ENCODE peak calls at places on chromosomes 4 and X, in six cellular contexts. M is tibial artery, R is cardiac muscle cell, W is H9, E is AG04450, A is epithelial cell of esophagus. H is an unnamed sample.

GRCh38 chr4:123807866-123808265 is 411.3 kb downstream of the SPRY1 start:
- DNase-seq in M (no peak), R (no peak), W (no peak), E (no peak), A (no peak), H (no peak)

GRCh38 chr4:96642486-96642885 is 802.6 kb downstream of the PDHA2 start:
- DNase-seq in M (no peak), R (no peak), W (peak), E (no peak), A (no peak), H (no peak)

GRCh38 chrX:74015379-74016019 is 288.5 kb upstream of the ZCCHC13 start:
- DNase-seq in M (no peak), R (peak), W (peak), E (peak), A (peak), H (peak)

GRCh38 chr4:73067971-73068394 is 1.5 kb downstream of the COX18 start:
- DNase-seq in M (no peak), R (peak), W (no peak), E (no peak), A (peak), H (no peak)

GRCh38 chr4:161172396-161173026 is 991.3 kb downstream of the FSTL5 start:
- DNase-seq in M (no peak), R (no peak), W (no peak), E (no peak), A (peak), H (no peak)

GRCh38 chrX:134528936-134529335 is 69.0 kb downstream of the HPRT1 start:
- DNase-seq in M (no peak), R (no peak), W (no peak), E (no peak), A (no peak), H (no peak)

GRCh38 chrX:113833656-113834055 is 750.2 kb upstream of the HTR2C start:
- DNase-seq in M (no peak), R (peak), W (no peak), E (no peak), A (no peak), H (no peak)

GRCh38 chrX:85244411-85245210 is 820 bp downstream of the ZNF711 start:
- DNase-seq in M (no peak), R (peak), W (no peak), E (no peak), A (no peak), H (no peak)

GRCh38 chrX:41468647-41469323 is 21.6 kb downstream of the NYX start:
- DNase-seq in M (no peak), R (peak), W (no peak), E (no peak), A (no peak), H (no peak)

GRCh38 chrX:10124506-10125247 is 32.1 kb upstream of the CLCN4 start:
- DNase-seq in M (no peak), R (no peak), W (no peak), E (no peak), A (no peak), H (no peak)

GRCh38 chrX:49177338-49177833 is 5.7 kb downstream of the PLP2 start:
- DNase-seq in M (no peak), R (no peak), W (no peak), E (no peak), A (peak), H (no peak)

GRCh38 chrX:13077168-13077567 is 32.7 kb upstream of the FAM9C start:
- DNase-seq in M (peak), R (no peak), W (no peak), E (no peak), A (peak), H (peak)

GRCh38 chrX:50814701-50815476 is 895 bp upstream of the SHROOM4 start:
- DNase-seq in M (no peak), R (peak), W (no peak), E (no peak), A (peak), H (no peak)

DNA sequence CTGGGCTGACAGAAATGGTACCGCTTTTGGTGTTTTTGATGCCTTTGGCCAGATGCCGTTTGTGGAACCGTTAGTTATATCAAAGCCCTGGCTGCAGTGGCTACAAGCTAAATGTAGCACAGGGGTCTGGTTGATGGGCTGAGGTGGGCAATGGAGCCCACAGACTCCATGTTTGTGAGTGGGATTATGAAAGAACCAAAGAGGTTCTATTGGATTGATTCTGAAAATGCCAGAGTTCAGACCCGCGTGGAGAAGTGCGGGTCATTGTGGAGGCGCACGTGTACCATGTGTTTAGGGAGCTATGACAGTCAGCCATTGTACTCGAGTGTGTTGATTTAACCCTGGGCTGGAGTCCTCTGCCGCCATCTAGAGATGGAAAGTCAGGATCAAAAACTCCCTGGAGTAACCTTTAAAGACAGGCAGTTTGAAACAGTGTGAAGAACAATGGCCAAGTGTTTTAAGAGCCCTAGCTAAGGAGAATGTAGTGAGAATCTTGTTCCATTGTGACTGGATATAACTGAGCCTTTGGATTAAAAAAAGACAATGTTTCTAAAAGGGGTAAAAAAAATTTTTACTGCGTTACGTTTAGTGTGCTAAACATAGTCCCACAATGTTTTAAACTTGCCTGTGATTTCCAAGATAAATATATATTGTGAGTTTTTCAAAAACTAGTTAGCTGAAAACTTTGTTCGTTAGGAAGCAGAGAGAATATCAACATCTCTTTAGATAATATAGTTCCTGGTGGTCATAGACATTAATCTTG is 12.7 kb downstream of the ART3 start:
- DNase-seq in M (no peak), R (peak), W (peak), E (peak), A (peak), H (no peak)
- TF ChIP-seq CTCF in M (no peak), R (peak), W (peak), E (peak), A (peak), H (peak)

GRCh38 chr4:95167809-95168208 is 381.0 kb downstream of the UNC5C start:
- DNase-seq in M (no peak), R (peak), W (no peak), E (no peak), A (no peak), H (no peak)
- TF ChIP-seq CTCF in M (no peak), R (no peak), W (peak), E (no peak), A (no peak), H (no peak)

GRCh38 chr4:41751325-41752061 is 3.0 kb upstream of the PHOX2B start:
- DNase-seq in M (no peak), R (no peak), W (peak), E (no peak), A (no peak), H (no peak)
- TF ChIP-seq CTCF in M (no peak), R (peak), W (peak), E (peak), A (no peak), H (no peak)

GRCh38 chr4:76585270-76585669 is 150.2 kb downstream of the SHROOM3 start:
- DNase-seq in M (no peak), R (peak), W (no peak), E (no peak), A (no peak), H (no peak)

GRCh38 chr4:76584235-76585152 is 149.5 kb downstream of the SHROOM3 start:
- DNase-seq in M (no peak), R (no peak), W (no peak), E (no peak), A (no peak), H (no peak)

GRCh38 chr4:76582817-76583087 is 147.7 kb downstream of the SHROOM3 start:
- DNase-seq in M (no peak), R (no peak), W (no peak), E (no peak), A (no peak), H (no peak)

GRCh38 chr4:76588268-76588667 is 153.2 kb downstream of the SHROOM3 start:
- DNase-seq in M (no peak), R (no peak), W (peak), E (no peak), A (no peak), H (no peak)

DNA sequence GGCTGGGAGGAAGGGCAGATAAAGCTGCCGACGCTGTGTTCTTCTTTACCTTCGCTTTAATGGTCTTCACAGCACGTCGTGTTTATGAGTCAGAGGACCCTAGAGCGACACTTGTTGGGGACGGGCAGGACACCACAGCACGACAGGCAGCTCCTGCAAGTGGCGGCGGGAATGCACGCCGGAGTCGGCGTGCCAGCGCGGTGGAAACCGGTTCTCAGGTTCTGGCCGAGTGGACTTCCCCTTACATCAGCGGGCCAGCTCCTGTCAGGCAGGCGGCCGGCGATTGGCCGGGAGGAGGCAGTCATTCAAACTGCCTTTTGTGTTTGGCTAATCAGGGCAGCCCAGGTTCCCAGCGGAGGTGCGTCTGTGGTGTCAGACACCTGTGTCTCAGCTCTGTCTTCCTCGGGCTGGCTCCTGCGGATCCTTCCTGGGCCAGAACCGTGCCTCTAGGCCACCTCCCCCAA is 150.9 kb downstream of the SHROOM3 start:
- DNase-seq in M (peak), R (peak), W (peak), E (no peak), A (peak), H (no peak)
- TF ChIP-seq CTCF in M (no peak), R (peak), W (peak), E (no peak), A (peak), H (no peak)

GRCh38 chrX:149487292-149487691 is 17.8 kb downstream of the IDS start:
- DNase-seq in M (no peak), R (no peak), W (no peak), E (no peak), A (peak), H (no peak)
- TF ChIP-seq CTCF in M (no peak), R (peak), W (peak), E (peak), A (peak), H (peak)

GRCh38 chr4:24853142-24853541 is 57.8 kb downstream of the SOD3 start:
- DNase-seq in M (no peak), R (peak), W (no peak), E (no peak), A (peak), H (no peak)

GRCh38 chr4:24857996-24858395 is 54.8 kb downstream of the CCDC149 start:
- DNase-seq in M (no peak), R (peak), W (no peak), E (peak), A (no peak), H (no peak)

GRCh38 chr4:24856586-24856985 is 56.3 kb downstream of the CCDC149 start:
- DNase-seq in M (peak), R (peak), W (no peak), E (peak), A (no peak), H (no peak)

GRCh38 chr4:24858550-24858949 is 54.3 kb downstream of the CCDC149 start:
- DNase-seq in M (no peak), R (no peak), W (no peak), E (no peak), A (no peak), H (no peak)

DNA sequence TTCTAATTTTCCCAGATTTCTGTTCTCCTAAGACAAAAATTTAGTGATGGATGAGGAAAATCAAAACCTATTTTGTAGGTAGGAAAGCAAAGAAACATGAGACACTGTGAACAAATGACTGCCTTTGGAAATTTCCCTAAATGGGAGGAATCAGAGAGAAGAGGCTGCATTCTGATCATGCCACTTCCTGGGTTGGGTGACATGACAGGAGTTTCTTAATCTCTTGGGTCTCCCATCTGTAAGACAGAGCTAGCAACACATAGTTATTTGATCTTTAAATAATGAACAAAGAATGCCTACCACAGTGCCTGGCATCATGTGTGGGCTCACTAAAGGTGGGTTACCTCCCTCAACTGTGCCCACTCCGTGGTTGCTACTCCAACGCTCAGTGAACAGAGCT is 57.1 kb downstream of the CCDC149 start:
- DNase-seq in M (no peak), R (no peak), W (no peak), E (no peak), A (no peak), H (no peak)
- TF ChIP-seq CTCF in M (no peak), R (no peak), W (no peak), E (no peak), A (no peak), H (no peak)

DNA sequence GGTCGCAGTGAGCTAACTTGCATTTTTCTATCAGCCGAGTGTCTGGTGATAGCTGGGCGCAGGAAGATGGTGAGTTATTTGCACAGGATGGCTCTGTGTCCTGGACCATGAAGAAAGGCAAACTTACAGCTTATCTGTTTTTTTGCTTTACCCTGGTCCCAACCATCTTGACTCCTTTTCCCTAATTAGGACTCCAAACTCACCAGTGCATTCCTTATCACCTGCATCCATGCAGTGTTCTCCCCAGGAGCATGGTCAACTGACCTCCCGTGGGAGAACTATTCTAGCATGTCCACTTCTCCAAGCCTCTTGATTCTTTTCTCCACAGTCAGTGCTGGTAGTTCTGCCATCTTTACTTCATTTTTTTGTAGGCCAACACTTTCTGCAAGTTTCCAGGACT is 68.2 kb upstream of the WWC2 start:
- DNase-seq in M (no peak), R (no peak), W (no peak), E (no peak), A (no peak), H (no peak)
- TF ChIP-seq CTCF in M (no peak), R (no peak), W (no peak), E (no peak), A (no peak), H (no peak)

GRCh38 chrX:11427082-11428033 is 134.1 kb downstream of the AMELX start:
- DNase-seq in M (peak), R (peak), W (peak), E (no peak), A (no peak), H (no peak)
- TF ChIP-seq CTCF in M (no peak), R (peak), W (peak), E (peak), A (no peak), H (peak)

H was measured in CD14-positive monocyte.